ENCODE peak calls at places on chromosomes 7 and 10, in eight cellular contexts. E is GM23338, R is MM.1S, H is neural progenitor cell, Z is HCT116, T is GM23248, V is OCI-LY7, W is PC-3. A is an unnamed sample.

GRCh38 chr10:96465599-96465998 is 48.1 kb downstream of the TLL2 start:
- DNase-seq in W (no peak), V (no peak), H (no peak), E (no peak), Z (no peak), R (no peak), T (no peak), A (no peak)

GRCh38 chr7:34756691-34757090 is 98.7 kb downstream of the NPSR1 start:
- DNase-seq in W (no peak), V (no peak), Z (no peak), R (peak; percentile 6), T (no peak), E (no peak), H (no peak), A (no peak)

GRCh38 chr7:55075464-55075971 is 56.7 kb downstream of the EGFR start:
- DNase-seq in H (no peak), R (no peak), Z (no peak), E (no peak), W (no peak), T (peak; percentile 44), V (no peak), A (no peak)

GRCh38 chr10:71136036-71136690 is 76.2 kb upstream of the UNC5B start:
- DNase-seq in Z (no peak), V (no peak), H (no peak), R (no peak), E (no peak), T (no peak), W (no peak), A (no peak)

GRCh38 chr10:11034762-11035161 is 17.1 kb downstream of the CELF2 start:
- DNase-seq in V (no peak), E (no peak), H (no peak), T (no peak), R (no peak), Z (no peak), W (no peak), A (no peak)

GRCh38 chr10:65275296-65275695 is 1650.5 kb upstream of the LRRTM3 start:
- DNase-seq in V (no peak), Z (no peak), R (no peak), H (no peak), W (peak; percentile 97), E (no peak), T (no peak), A (no peak)

GRCh38 chr10:77230194-77230593 is 407.4 kb downstream of the KCNMA1 start:
- DNase-seq in H (no peak), T (peak; percentile 74), E (no peak), W (peak; percentile 93), R (no peak), Z (no peak), V (no peak), A (no peak)

GRCh38 chr7:139103057-139103820 is 6.3 kb downstream of the ZC3HAV1 start:
- DNase-seq in Z (no peak), V (no peak), E (no peak), R (no peak), H (no peak), T (no peak), W (no peak), A (no peak)

GRCh38 chr7:4226166-4226857 is 455.8 kb upstream of the FOXK1 start:
- DNase-seq in V (no peak), R (no peak), W (peak; percentile 8), T (no peak), E (peak; percentile 81), Z (peak; percentile 4), H (peak; percentile 56), A (no peak)

GRCh38 chr10:43344051-43344450 is 27.4 kb upstream of the FXYD4 start:
- DNase-seq in W (peak; percentile 43), V (no peak), Z (no peak), T (peak; percentile 45), E (no peak), R (no peak), H (no peak), A (no peak)

GRCh38 chr10:30671011-30671616 is 41.6 kb upstream of the LYZL2 start:
- DNase-seq in R (peak; percentile 70), E (peak; percentile 79), Z (peak; percentile 65), V (peak; percentile 66), H (peak; percentile 70), W (peak; percentile 76), T (peak; percentile 75), A (peak; percentile 79)

GRCh38 chr7:47225387-47226170 is 356.3 kb downstream of the TNS3 start:
- DNase-seq in W (no peak), Z (no peak), R (no peak), T (peak; percentile 58), E (no peak), V (peak; percentile 36), H (no peak), A (no peak)

GRCh38 chr10:614772-615582 is 74.5 kb downstream of the DIP2C start:
- DNase-seq in R (no peak), T (peak; percentile 32), W (no peak), H (no peak), V (no peak), E (no peak), Z (no peak), A (no peak)
- H3K4me3 ChIP-seq in R (no peak overlapping the region), T (no peak overlapping the region), W (no peak overlapping the region), H (no peak overlapping the region), V (no peak overlapping the region), E (no peak overlapping the region), Z (no peak overlapping the region), A (no peak overlapping the region)

GRCh38 chr10:28983799-28984198 is 305.1 kb upstream of the LYZL1 start:
- DNase-seq in V (no peak), Z (no peak), T (no peak), H (no peak), R (no peak), E (no peak), W (no peak), A (no peak)

GRCh38 chr10:28985137-28985885 is 303.6 kb upstream of the LYZL1 start:
- DNase-seq in R (no peak), V (no peak), E (no peak), H (no peak), T (no peak), Z (no peak), W (no peak), A (no peak)

GRCh38 chr10:28986117-28986792 is 302.6 kb upstream of the LYZL1 start:
- DNase-seq in W (peak; percentile 61), Z (no peak), H (no peak), E (no peak), R (no peak), V (no peak), T (peak; percentile 45), A (no peak)

GRCh38 chr10:28982950-28983349 is 305.6 kb downstream of the BAMBI start:
- DNase-seq in H (no peak), V (no peak), Z (no peak), T (no peak), R (no peak), W (no peak), E (no peak), A (no peak)

DNA sequence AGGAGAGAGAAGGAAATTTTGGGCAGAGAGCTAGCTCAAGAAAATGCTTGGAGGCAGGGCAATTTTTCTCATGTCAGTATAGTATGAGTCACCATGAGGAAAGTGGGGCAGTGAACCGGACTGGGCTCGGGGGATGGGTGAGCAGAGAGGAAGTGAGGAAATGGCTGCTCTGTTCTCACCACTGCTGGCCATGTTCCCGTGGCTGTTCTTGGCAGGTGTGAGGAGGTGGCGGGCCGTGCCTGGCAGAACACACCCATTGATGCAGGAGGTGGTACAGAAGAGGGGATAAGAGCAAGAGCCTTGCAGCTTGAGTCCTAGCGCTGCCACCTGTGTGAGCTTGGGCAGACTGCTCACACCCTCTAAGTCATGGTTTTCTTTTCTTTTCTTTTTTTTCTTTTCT is 304.4 kb upstream of the LYZL1 start:
- DNase-seq in E (no peak), T (peak; percentile 79), R (no peak), Z (no peak), V (no peak), W (peak; percentile 84), H (no peak), A (peak; percentile 80)
- H3K4me2 ChIP-seq in E (no peak overlapping the region), T (peak overlapping the region; percentile 27), R (no peak overlapping the region), Z (peak overlapping the region; percentile 64), V (no peak overlapping the region), W (peak overlapping the region; percentile 16), H (no peak overlapping the region), A (peak overlapping the region; percentile 13)

GRCh38 chr7:19113855-19114590 is 3.4 kb downstream of the TWIST1 start:
- DNase-seq in T (peak; percentile 81), V (no peak), E (no peak), H (no peak), Z (no peak), R (no peak), W (peak; percentile 51), A (no peak)

GRCh38 chr7:19111474-19112143 is 5.8 kb downstream of the TWIST1 start:
- DNase-seq in Z (no peak), T (peak; percentile 68), W (no peak), R (no peak), E (peak; percentile 52), V (no peak), H (no peak), A (no peak)

GRCh38 chr7:19110778-19111175 is 6.7 kb downstream of the TWIST1 start:
- DNase-seq in H (peak; percentile 25), V (no peak), R (no peak), W (no peak), T (peak; percentile 59), E (no peak), Z (no peak), A (no peak)

GRCh38 chr7:19113001-19113349 is 4.5 kb downstream of the TWIST1 start:
- DNase-seq in H (no peak), V (no peak), E (no peak), T (no peak), Z (no peak), R (no peak), W (no peak), A (no peak)

DNA sequence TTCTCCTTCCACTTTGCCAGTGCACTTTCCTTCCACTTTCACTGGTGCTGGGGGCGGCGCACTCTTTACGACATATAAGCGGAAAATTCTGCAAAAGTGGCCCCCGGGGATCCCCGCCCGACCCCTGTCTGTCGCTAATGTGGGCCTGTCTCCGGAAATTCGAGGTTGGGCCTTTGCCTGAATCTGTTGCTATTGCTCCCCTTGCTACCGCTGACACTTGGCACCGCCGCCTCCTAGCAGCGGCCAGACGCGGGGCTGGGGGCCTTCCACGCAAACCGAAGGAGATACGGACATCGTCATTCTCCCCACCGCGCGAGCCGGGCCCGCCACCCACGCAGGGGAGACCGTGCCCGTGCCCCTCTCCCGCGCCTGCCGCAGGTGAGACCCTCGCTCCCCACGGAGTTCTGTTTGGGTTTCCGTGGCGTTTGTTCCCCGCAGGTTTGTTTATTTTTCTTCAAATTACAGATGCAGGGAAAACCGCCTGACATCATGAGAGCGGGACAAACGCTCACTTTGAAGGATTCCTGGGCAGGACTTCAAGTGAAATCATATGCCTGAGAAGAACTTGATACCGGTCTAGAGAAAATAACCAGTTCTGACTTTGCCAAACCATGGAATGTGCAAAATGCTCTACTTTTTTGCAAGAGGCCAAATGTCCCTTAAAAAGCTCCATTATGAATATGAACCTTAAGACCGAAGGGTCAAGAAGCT is 5.0 kb downstream of the TWIST1 start:
- DNase-seq in R (no peak), W (no peak), E (peak; percentile 51), Z (no peak), V (no peak), H (peak; percentile 63), T (peak; percentile 74), A (no peak)
- TF ChIP-seq EZH2phosphoT487 in R (no peak), W (no peak), E (peak; percentile 73), Z (no peak), V (no peak), H (peak; percentile 88), T (no peak), A (no peak)

DNA sequence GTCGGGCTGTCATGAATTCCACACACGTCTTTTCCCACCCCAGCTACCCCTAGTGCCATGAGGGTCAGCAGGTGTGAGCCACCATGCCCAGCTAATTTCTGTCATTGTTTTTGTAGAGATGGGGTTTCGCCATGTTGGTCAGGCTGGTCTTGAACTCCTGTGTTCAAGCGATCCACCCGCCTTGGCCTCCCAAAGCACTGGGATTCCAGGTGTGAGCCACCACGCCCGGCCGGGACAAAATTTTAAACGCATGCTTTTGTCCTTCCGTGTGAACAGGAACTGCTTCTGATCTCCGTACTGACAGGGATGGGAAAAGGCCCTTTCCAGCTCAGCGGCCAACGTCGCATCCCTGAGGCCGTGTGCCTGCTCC is 15.6 kb upstream of the ZFAND2A start:
- DNase-seq in Z (no peak), H (no peak), V (no peak), W (no peak), T (no peak), R (no peak), E (no peak), A (no peak)
- H3K4me3 ChIP-seq in Z (peak overlapping the region; percentile 11), H (no peak overlapping the region), V (no peak overlapping the region), W (peak overlapping the region; percentile 59), T (peak overlapping the region; percentile 59), R (peak overlapping the region; percentile 40), E (no peak overlapping the region), A (no peak overlapping the region)

A was measured in hepatocyte.